ENCODE peak calls at places on chromosomes 3 and 15, in four cellular contexts. I is left colon; B is activated CD8-positive, alpha-beta memory T cell treated with anti-CD3 and anti-CD28 coated beads for 24 hours; K is activated CD4-positive, alpha-beta T cell treated with anti-CD3 and anti-CD28 coated beads, Interleukin-2, amount 50 U/mL, for 1 hour. Z is an unnamed sample.

GRCh38 chr3:38579146-38579545 is 70.3 kb downstream of the SCN5A start:
- DNase-seq in I (peak; percentile 14), K (no peak), B (no peak), Z (no peak)

GRCh38 chr3:72185549-72186484 is 400.9 kb upstream of the PROK2 start:
- DNase-seq in B (peak; percentile 60), K (no peak), I (no peak), Z (peak; percentile 69)

GRCh38 chr15:92100751-92101150 is 247.2 kb downstream of the SLCO3A1 start:
- DNase-seq in B (no peak), K (no peak), I (no peak), Z (no peak)

GRCh38 chr3:23085256-23085655 is 117.9 kb upstream of the UBE2E2 start:
- DNase-seq in I (no peak), K (no peak), B (no peak), Z (no peak)

GRCh38 chr3:1381647-1382036 is 288.8 kb downstream of the CNTN6 start:
- DNase-seq in B (no peak), I (no peak), K (no peak), Z (no peak)

GRCh38 chr15:90594297-90594696 is 64.6 kb downstream of the CRTC3 start:
- DNase-seq in K (peak; percentile 80), I (peak; percentile 95), B (peak; percentile 83), Z (peak; percentile 40)

GRCh38 chr3:69161587-69162196 is 39.3 kb upstream of the LMOD3 start:
- DNase-seq in K (peak; percentile 13), B (no peak), I (no peak), Z (peak; percentile 42)

GRCh38 chr3:42403737-42404136 is 6.7 kb downstream of the LYZL4 start:
- DNase-seq in I (no peak), B (no peak), K (no peak), Z (no peak)

GRCh38 chr3:27114684-27115083 is 254.5 kb downstream of the NEK10 start:
- DNase-seq in I (no peak), B (no peak), K (no peak), Z (no peak)

GRCh38 chr15:58002338-58003126 is 63.0 kb downstream of the ALDH1A2 start:
- DNase-seq in K (no peak), I (no peak), B (no peak), Z (no peak)

GRCh38 chr3:156218353-156218744 is 98.0 kb downstream of the KCNAB1 start:
- DNase-seq in I (no peak), K (no peak), B (no peak), Z (no peak)

GRCh38 chr3:39147374-39147709 is 6.0 kb downstream of the CSRNP1 start:
- DNase-seq in B (no peak), I (no peak), K (no peak), Z (no peak)

GRCh38 chr15:43776101-43776717 is 557 bp downstream of the ELL3 start:
- DNase-seq in K (no peak), I (peak; percentile 58), B (peak; percentile 69), Z (peak; percentile 6)